ENCODE peak calls at places on chromosomes 4 and X, in five cellular contexts. D is neural progenitor cell, W is cardiac fibroblast, N is ovary, Q is AG09309. J is an unnamed sample.

GRCh38 chrX:8755116-8755515 is 23.2 kb upstream of the ANOS1 start:
- DNase-seq in N (no peak), D (peak), Q (no peak), W (no peak), J (no peak)

GRCh38 chr4:87934973-87935372 is 40.5 kb upstream of the SPP1 start:
- DNase-seq in Q (no peak), N (no peak), W (no peak), D (no peak), J (no peak)

GRCh38 chr4:126899382-126899801 is 733.4 kb upstream of the INTU start:
- DNase-seq in D (no peak), N (no peak), Q (no peak), W (peak), J (peak)

GRCh38 chr4:113835005-113835404 is 73.5 kb upstream of the CAMK2D start:
- DNase-seq in W (peak), N (no peak), Q (no peak), D (no peak), J (no peak)

GRCh38 chrX:139642241-139642927 is 65.6 kb downstream of the MCF2 start:
- DNase-seq in W (peak), D (peak), Q (no peak), N (no peak), J (no peak)

GRCh38 chrX:45762699-45763647 is 562.3 kb upstream of the DIPK2B start:
- DNase-seq in W (no peak), N (no peak), D (no peak), Q (no peak), J (no peak)

GRCh38 chrX:103124284-103124683 is 31.3 kb upstream of the NXF3 start:
- DNase-seq in W (no peak), D (no peak), N (no peak), Q (no peak), J (no peak)

GRCh38 chr4:110850461-110851447 is 227.9 kb upstream of the PITX2 start:
- DNase-seq in D (peak), W (no peak), Q (no peak), N (no peak), J (no peak)

GRCh38 chr4:74104145-74104544 is 5.2 kb upstream of the CXCL2 start:
- DNase-seq in D (no peak), N (no peak), W (peak), Q (no peak), J (no peak)

GRCh38 chrX:116872931-116873330 is 410.2 kb upstream of the CT83 start:
- DNase-seq in W (no peak), N (no peak), Q (no peak), D (no peak), J (no peak)

GRCh38 chr4:17494258-17494657 is 17.6 kb downstream of the QDPR start:
- DNase-seq in N (no peak), Q (no peak), D (no peak), W (peak), J (peak)

GRCh38 chrX:149495573-149496071 is 9.5 kb downstream of the IDS start:
- DNase-seq in N (no peak), W (peak), Q (peak), D (no peak), J (peak)

GRCh38 chrX:97229318-97229717 is 345.6 kb downstream of the RPA4 start:
- DNase-seq in N (no peak), W (no peak), Q (no peak), D (no peak), J (no peak)

GRCh38 chr4:10732235-10732975 is 47.8 kb upstream of the CLNK start:
- DNase-seq in N (no peak), Q (no peak), W (no peak), D (no peak), J (no peak)

GRCh38 chrX:78548012-78548411 is 111.1 kb downstream of the RTL3 start:
- DNase-seq in Q (no peak), W (no peak), N (no peak), D (no peak), J (no peak)

GRCh38 chr4:28278676-28279075 is 1418.0 kb downstream of the STIM2 start:
- DNase-seq in D (no peak), W (no peak), N (no peak), Q (no peak), J (no peak)

GRCh38 chr4:127501103-127501502 is 131.7 kb upstream of the INTU start:
- DNase-seq in N (no peak), W (peak), Q (no peak), D (no peak), J (peak)

GRCh38 chr4:101086801-101087586 is 260.3 kb downstream of the PPP3CA start:
- DNase-seq in Q (no peak), N (no peak), W (no peak), D (peak), J (no peak)

GRCh38 chr4:48979897-48980579 is 6.0 kb upstream of the CWH43 start:
- DNase-seq in W (no peak), N (no peak), Q (no peak), D (no peak), J (no peak)

GRCh38 chrX:155009994-155010472 is 12.5 kb downstream of the F8 start:
- DNase-seq in Q (no peak), W (peak), D (no peak), N (no peak), J (no peak)

GRCh38 chr4:84875636-84876371 is 90.7 kb downstream of the WDFY3 start:
- DNase-seq in Q (no peak), W (peak), D (no peak), N (no peak), J (no peak)

GRCh38 chr4:156889616-156890594 is 81.7 kb downstream of the PDGFC start:
- DNase-seq in W (peak), Q (peak), N (no peak), D (no peak), J (peak)

GRCh38 chr4:122661661-122662160 is 40.8 kb upstream of the IL21 start:
- DNase-seq in Q (no peak), W (peak), D (no peak), N (no peak), J (peak)

GRCh38 chr4:169668069-169668721 is 47.8 kb downstream of the CLCN3 start:
- DNase-seq in D (no peak), N (no peak), W (no peak), Q (no peak), J (no peak)

GRCh38 chr4:78293348-78293747 is 236.2 kb downstream of the FRAS1 start:
- DNase-seq in N (no peak), Q (no peak), W (peak), D (no peak), J (no peak)

GRCh38 chr4:41622816-41623215 is 84.9 kb downstream of the LIMCH1 start:
- DNase-seq in N (no peak), Q (no peak), W (no peak), D (no peak), J (no peak)

GRCh38 chr4:89356086-89356485 is 48.5 kb upstream of the GPRIN3 start:
- DNase-seq in D (no peak), Q (no peak), W (no peak), N (no peak), J (peak)

GRCh38 chrX:70264784-70265183 is 3.4 kb upstream of the ARR3 start:
- DNase-seq in W (no peak), Q (no peak), N (no peak), D (peak), J (no peak)

GRCh38 chr4:153649572-153649991 is 34.5 kb upstream of the TLR2 start:
- DNase-seq in N (no peak), W (no peak), Q (no peak), D (peak), J (no peak)
- TF ChIP-seq CTCF in N (no peak), W (peak), Q (peak), D (peak), J (peak)

DNA sequence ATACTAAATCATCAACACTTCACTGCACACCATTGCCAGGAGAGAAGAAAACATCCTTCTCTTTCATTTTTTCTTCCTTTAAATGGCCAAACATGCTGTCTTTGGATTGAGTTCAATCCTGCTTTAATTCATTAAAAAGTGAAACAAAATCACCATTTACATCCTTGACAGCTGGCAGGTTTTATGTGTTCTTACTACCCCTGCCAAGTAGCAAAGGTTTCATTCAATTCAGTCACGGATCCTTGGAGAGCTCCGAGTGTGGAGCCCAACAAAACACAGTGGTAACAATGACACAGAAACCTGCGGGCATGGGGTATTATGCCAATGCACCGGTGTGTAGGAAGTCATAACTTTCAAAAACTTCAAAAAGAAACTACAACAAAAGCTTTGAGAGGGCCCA is 568.2 kb downstream of the ANKRD50 start:
- DNase-seq in D (no peak), W (peak), N (no peak), Q (no peak), J (peak)
- H3K4me3 ChIP-seq in D (no peak), W (no peak), N (no peak), Q (no peak), J (peak)

GRCh38 chr4:99946346-99947189 is at the start of gene DNAJB14:
- DNase-seq in Q (no peak), D (peak), N (peak), W (peak), J (no peak)

GRCh38 chr4:99945718-99946345 is 586 bp downstream of the DNAJB14 start:
- DNase-seq in Q (no peak), W (peak), D (no peak), N (no peak), J (no peak)

GRCh38 chr4:99947608-99948007 is 1.2 kb upstream of the DNAJB14 start:
- DNase-seq in W (no peak), N (no peak), Q (no peak), D (no peak), J (no peak)

GRCh38 chr4:99949034-99949998 is 759 bp downstream of the H2AZ1 start:
- DNase-seq in N (peak), Q (peak), W (peak), D (peak), J (peak)

DNA sequence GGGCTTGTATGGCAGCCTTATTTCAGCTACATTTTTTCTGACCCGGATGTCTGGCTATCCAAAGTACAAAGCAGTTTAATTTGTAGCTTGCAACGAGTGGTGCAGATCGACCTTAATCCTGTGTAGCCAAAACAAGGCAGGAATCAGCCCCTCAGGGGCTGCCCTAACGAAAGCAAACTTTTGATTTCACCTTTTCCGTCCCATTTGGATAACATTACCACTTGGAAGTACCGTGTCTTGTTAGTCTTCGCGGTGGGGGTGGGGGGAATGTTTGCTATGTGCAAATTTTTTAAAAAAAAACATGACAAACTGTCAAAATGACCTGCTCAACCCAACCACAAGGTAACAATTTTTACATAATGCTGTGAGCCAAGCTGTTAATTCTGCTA is 766 bp upstream of the DNAJB14 start:
- DNase-seq in N (no peak), W (no peak), Q (no peak), D (no peak), J (no peak)
- TF ChIP-seq CTCF in N (no peak), W (no peak), Q (no peak), D (no peak), J (no peak)

GRCh38 chrX:73448379-73448778 is 1.5 kb downstream of the CDX4 start:
- DNase-seq in W (no peak), Q (no peak), D (peak), N (no peak), J (no peak)
- H3K4me3 ChIP-seq in W (no peak), Q (no peak), D (peak), N (no peak), J (no peak)

DNA sequence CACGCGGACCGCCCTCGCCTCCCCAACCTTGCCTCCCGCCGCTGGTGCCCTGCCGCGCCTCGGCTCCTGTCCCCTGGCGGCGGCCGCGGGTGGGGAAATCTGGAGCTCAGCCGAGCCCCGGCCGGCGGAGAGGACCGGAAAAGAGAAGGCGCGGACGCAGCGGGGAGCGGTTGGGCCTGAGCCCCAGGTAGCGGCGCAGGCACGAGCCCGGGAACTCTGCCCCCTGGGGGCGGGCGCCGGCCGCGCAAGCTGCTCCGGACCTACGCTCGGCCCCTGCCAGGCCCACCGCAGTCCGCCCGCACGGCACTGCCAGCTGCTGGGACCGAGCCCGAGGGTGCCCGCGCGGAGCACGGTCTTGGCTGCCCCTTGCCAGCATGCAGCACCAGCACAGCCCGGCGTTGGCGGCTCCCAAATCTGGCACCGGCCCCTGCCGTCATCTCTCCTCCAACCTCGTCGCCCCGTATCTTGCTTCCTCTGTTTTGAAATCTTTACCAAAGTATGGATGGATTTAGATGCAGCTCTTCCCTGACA is at the start of gene PRSS12:
- DNase-seq in N (peak), W (peak), D (peak), Q (no peak), J (no peak)
- TF ChIP-seq CTCF in N (no peak), W (peak), D (peak), Q (peak), J (peak)

GRCh38 chrX:107936434-107936730 is 45.8 kb downstream of the TEX13B start:
- DNase-seq in W (no peak), D (no peak), N (no peak), Q (no peak), J (no peak)

GRCh38 chrX:107934262-107934661 is 47.9 kb downstream of the TEX13B start:
- DNase-seq in Q (no peak), D (no peak), W (no peak), N (no peak), J (no peak)

GRCh38 chrX:107940095-107940494 is 42.1 kb downstream of the TEX13B start:
- DNase-seq in N (no peak), Q (no peak), D (no peak), W (no peak), J (no peak)

GRCh38 chrX:107935200-107935599 is 47.0 kb downstream of the TEX13B start:
- DNase-seq in W (peak), N (no peak), Q (no peak), D (no peak), J (peak)

DNA sequence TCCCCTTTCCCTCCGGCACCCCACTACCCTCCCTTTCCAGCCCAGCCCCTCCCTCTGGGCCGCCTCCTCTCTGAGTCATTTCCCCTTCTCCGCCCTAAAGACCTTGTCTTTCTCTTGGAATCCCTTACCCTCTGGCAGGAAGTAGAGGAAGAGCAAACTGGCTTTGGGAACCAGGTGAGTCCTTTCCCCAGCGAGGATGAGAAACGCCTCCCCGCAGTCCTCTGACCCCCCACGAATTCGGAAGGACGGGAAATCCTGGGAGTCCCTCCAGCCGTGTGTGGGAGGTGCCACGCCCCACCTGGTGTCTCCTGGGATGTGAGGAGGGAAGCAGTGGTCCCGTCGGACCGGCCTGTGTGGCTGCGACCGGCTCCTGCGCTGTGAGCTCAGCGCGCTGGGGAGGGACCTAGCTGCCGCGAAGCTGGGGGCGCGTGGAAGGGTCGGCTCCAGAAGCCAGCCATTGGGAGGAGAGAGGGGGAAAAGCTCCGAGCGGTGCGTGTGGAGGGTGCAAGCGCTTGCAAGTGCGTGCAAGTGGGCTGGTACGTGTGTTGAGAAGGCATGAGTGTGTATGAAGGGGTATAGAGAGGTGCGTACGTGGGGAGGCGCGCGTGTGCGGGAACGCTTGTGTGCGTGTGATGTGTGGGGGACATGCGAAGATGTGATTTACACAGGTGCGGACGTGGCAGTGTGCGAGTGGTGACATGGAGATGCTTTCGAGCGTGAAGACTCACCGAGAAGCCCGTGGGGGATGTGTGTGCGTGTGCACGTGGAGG is 46.3 kb downstream of the TEX13B start:
- DNase-seq in Q (no peak), N (no peak), D (peak), W (peak), J (peak)
- H3K4me3 ChIP-seq in Q (no peak), N (no peak), D (peak), W (peak), J (peak)

GRCh38 chr4:138573246-138573645 is 331.1 kb upstream of the SLC7A11 start:
- DNase-seq in W (no peak), N (no peak), Q (no peak), D (no peak), J (no peak)

GRCh38 chr4:138572007-138572406 is 329.9 kb upstream of the SLC7A11 start:
- DNase-seq in N (no peak), D (no peak), W (peak), Q (no peak), J (no peak)

GRCh38 chr4:138579146-138579545 is 337.0 kb upstream of the SLC7A11 start:
- DNase-seq in D (no peak), Q (no peak), W (no peak), N (no peak), J (no peak)

GRCh38 chr4:138577145-138577544 is 335.0 kb upstream of the SLC7A11 start:
- DNase-seq in D (no peak), N (no peak), W (no peak), Q (no peak), J (no peak)

DNA sequence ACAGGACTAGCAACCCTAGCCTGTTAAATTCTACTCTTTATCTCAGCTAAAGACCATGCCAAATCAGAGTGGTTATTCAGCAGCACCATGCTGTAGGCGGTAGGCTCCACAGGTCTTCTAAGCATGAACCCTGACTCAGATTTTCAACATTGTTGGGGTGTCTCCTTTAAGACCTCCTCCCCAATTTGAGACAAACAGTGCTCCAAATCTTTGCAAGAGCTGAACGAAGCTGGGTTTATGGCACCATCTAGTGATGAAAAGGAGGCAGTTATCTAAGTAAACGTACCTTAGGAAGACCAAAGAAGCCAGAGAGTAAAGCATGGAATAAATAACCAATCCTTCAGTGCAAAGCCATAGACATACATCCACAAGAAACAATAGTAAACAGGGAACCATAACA is 334.5 kb upstream of the SLC7A11 start:
- DNase-seq in D (peak), Q (peak), N (no peak), W (peak), J (no peak)
- TF ChIP-seq CTCF in D (peak), Q (peak), N (no peak), W (peak), J (peak)

DNA sequence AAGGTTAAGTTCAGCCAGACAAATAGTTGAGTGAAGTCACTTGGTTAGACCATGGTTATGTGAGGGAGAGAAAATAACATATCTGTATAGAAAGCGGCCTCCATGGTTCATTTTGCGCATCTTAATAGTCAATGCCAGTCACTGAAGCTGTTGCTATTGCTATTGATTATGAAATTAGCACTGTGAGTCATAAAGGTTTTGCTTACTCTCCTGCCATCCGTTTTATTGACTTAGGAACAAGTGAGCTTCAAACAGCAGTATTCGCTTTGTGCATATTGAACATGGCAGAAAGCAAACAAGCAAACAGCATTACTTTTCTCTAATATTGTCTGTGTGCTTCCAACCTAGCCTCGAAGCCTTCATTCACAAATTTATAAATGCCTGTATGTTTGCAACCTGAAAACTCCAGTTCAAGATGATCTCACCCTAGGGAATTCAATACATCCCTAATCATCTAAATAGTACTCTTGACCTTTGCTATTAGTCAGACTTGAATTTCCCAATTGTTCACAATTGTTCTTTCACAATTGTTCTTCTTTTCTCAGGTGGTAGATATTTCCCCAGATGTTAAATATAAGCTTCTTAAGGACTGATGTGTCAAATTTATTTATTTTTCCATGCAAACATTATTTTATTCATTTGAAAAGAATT is 55.9 kb upstream of the GABRA2 start:
- DNase-seq in D (no peak), Q (no peak), N (no peak), W (no peak), J (no peak)
- H3K4me3 ChIP-seq in D (no peak), Q (no peak), N (no peak), W (no peak), J (no peak)